ENCODE peak calls at places on chromosomes 12 and 14, in four cellular contexts. C is CD8-positive, alpha-beta memory T cell; S is hypothalamus; W is NT2/D1. U is an unnamed sample.
A peak's percentile ranks its signal among the peaks of the same experiment; 100 is the strongest.

GRCh38 chr14:105073720-105074600 is 8.7 kb upstream of the GPR132 start:
- DNase-seq in C (no peak), S (no peak), W (no peak), U (no peak)

GRCh38 chr12:82090188-82090587 is 268.0 kb downstream of the CCDC59 start:
- DNase-seq in C (no peak), S (no peak), W (no peak), U (no peak)

GRCh38 chr12:28958553-28959195 is 190.4 kb upstream of the FAR2 start:
- DNase-seq in C (no peak), S (no peak), W (no peak), U (no peak)

GRCh38 chr14:94474581-94475031 is 1.4 kb downstream of the SERPINA9 start:
- DNase-seq in C (no peak), S (no peak), W (peak; percentile 52), U (no peak)

GRCh38 chr12:120453977-120454376 is 7.7 kb downstream of the GATC start:
- DNase-seq in C (no peak), S (no peak), W (no peak), U (no peak)

GRCh38 chr12:42953021-42953420 is 363.5 kb upstream of the PRICKLE1 start:
- DNase-seq in C (no peak), S (no peak), W (no peak), U (no peak)

GRCh38 chr12:47997321-47997720 is 7.0 kb downstream of the COL2A1 start:
- DNase-seq in C (no peak), S (no peak), W (no peak), U (peak; percentile 7)

GRCh38 chr14:72606879-72607278 is 287.0 kb downstream of the DPF3 start:
- DNase-seq in C (no peak), S (no peak), W (no peak), U (no peak)

GRCh38 chr14:93041002-93041401 is 74.7 kb downstream of the ITPK1 start:
- DNase-seq in C (no peak), S (no peak), W (peak; percentile 77), U (no peak)

GRCh38 chr12:1810201-1810930 is 10.0 kb upstream of the LRTM2 start:
- DNase-seq in C (no peak), S (no peak), W (no peak), U (no peak)

GRCh38 chr12:51238037-51238509 is 553 bp upstream of the DAZAP2 start:
- DNase-seq in C (no peak), S (no peak), W (no peak), U (no peak)

GRCh38 chr12:113056631-113057488 is at the start of gene DTX1:
- DNase-seq in C (no peak), S (no peak), W (peak; percentile 13), U (no peak)

GRCh38 chr14:76810525-76810924 is 2.2 kb downstream of the ANGEL1 start:
- DNase-seq in C (no peak), S (no peak), W (no peak), U (no peak)

GRCh38 chr14:63663428-63664142 is 21.9 kb upstream of the WDR89 start:
- DNase-seq in C (no peak), S (no peak), W (no peak), U (no peak)

GRCh38 chr12:131362290-131363211 is 348.3 kb upstream of the SFSWAP start:
- DNase-seq in C (no peak), S (no peak), W (no peak), U (no peak)

GRCh38 chr12:2017724-2018337 is 13.6 kb upstream of the DCP1B start:
- DNase-seq in C (no peak), S (no peak), W (no peak), U (no peak)

U was measured in activated CD4-positive, CD25-positive, alpha-beta regulatory T cell treated with anti-CD3 and anti-CD28 coated beads, Interleukin-2, amount 50 U/mL, for 72 hours.